ENCODE peak calls at places on chromosomes 13 and 19, in five cellular contexts. P is endothelial cell of umbilical vein, L is upper lobe of left lung, R is vagina, N is HCT116. J is an unnamed sample.

GRCh38 chr13:51781246-51782022 is 22.5 kb downstream of the DHRS12 start:
- DNase-seq in P (peak), L (no peak), R (no peak), N (peak), J (no peak)

GRCh38 chr13:109156181-109156935 is 526.9 kb downstream of the MYO16 start:
- DNase-seq in P (peak), L (peak), R (no peak), N (no peak), J (no peak)

GRCh38 chr13:80276371-80277289 is 64.3 kb downstream of the SPRY2 start:
- DNase-seq in P (peak), L (no peak), R (no peak), N (no peak), J (no peak)

GRCh38 chr13:25752957-25753540 is 298.8 kb downstream of the SHISA2 start:
- DNase-seq in P (peak), L (no peak), R (no peak), N (no peak), J (no peak)

GRCh38 chr19:36225219-36225892 is 10.4 kb downstream of the ZNF146 start:
- DNase-seq in P (peak), L (no peak), R (no peak), N (no peak), J (no peak)

GRCh38 chr13:48769107-48769704 is 115.5 kb downstream of the CYSLTR2 start:
- DNase-seq in P (peak), L (no peak), R (peak), N (peak), J (peak)

GRCh38 chr19:1047696-1048147 is 7.8 kb downstream of the ABCA7 start:
- DNase-seq in P (no peak), L (peak), R (no peak), N (no peak), J (no peak)

GRCh38 chr19:6713773-6714692 is 6.4 kb downstream of the C3 start:
- DNase-seq in P (no peak), L (peak), R (no peak), N (no peak), J (no peak)

GRCh38 chr13:43061496-43062280 is 38.3 kb downstream of the DNAJC15 start:
- DNase-seq in P (no peak), L (no peak), R (no peak), N (no peak), J (no peak)

GRCh38 chr19:57954996-57955395 is 7.5 kb upstream of the ZNF256 start:
- DNase-seq in P (no peak), L (no peak), R (no peak), N (no peak), J (no peak)

GRCh38 chr13:39144941-39145533 is 106.8 kb downstream of the NHLRC3 start:
- DNase-seq in P (peak), L (no peak), R (no peak), N (peak), J (no peak)

GRCh38 chr13:97567510-97568243 is 133.7 kb downstream of the RAP2A start:
- DNase-seq in P (no peak), L (no peak), R (no peak), N (peak), J (peak)

GRCh38 chr19:639251-640155 is at the start of gene FGF22:
- DNase-seq in P (peak), L (peak), R (no peak), N (peak), J (peak)

GRCh38 chr13:84362777-84363176 is 480.5 kb upstream of the SLITRK1 start:
- DNase-seq in P (no peak), L (no peak), R (no peak), N (no peak), J (no peak)

GRCh38 chr13:69980799-69981198 is 126.8 kb upstream of the ATXN8OS start:
- DNase-seq in P (no peak), L (no peak), R (no peak), N (no peak), J (no peak)

GRCh38 chr13:99269627-99270252 is 11.6 kb upstream of the GPR18 start:
- DNase-seq in P (peak), L (no peak), R (no peak), N (peak), J (no peak)

GRCh38 chr13:110811008-110811720 is 97.7 kb downstream of the ING1 start:
- DNase-seq in P (no peak), L (no peak), R (peak), N (no peak), J (no peak)

DNA sequence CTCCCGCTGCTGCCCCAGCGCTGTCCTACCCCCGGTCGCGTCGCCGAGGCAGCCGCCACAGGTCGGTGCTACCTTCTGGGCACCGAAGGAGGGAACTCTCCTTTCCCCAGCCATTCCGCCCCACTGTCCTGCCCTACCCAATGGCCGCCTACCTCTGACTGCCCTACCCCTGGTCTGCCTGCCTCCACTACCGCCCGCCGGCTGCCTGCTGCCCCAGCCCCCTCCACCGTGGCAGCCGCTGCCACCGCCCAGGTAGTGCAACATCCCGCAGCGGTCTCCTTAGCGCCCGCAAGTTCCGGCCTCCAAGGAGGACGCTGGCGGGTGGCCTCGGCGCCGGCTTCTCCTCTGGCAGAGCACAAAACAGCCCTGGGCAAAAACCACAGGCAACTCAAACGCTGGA is 1303.1 kb downstream of the UQCRFS1 start:
- DNase-seq in P (no peak), L (peak), R (no peak), N (no peak), J (no peak)
- H3K4me3 ChIP-seq in P (no peak), L (no peak), R (no peak), N (no peak), J (no peak)

GRCh38 chr19:48443262-48443661 is 2.5 kb upstream of the GRWD1 start:
- DNase-seq in P (no peak), L (peak), R (no peak), N (no peak), J (no peak)

GRCh38 chr19:48444933-48445194 is 919 bp upstream of the GRWD1 start:
- DNase-seq in P (no peak), L (no peak), R (no peak), N (no peak), J (no peak)

GRCh38 chr19:48443731-48444128 is 2.1 kb upstream of the GRWD1 start:
- DNase-seq in P (no peak), L (peak), R (no peak), N (no peak), J (no peak)

GRCh38 chr19:48445256-48445605 is 552 bp upstream of the GRWD1 start:
- DNase-seq in P (peak), L (no peak), R (no peak), N (peak), J (no peak)

GRCh38 chr19:48444129-48444932 is 1.5 kb upstream of the GRWD1 start:
- DNase-seq in P (no peak), L (peak), R (no peak), N (no peak), J (no peak)
- TF ChIP-seq POLR2A in P (no peak), L (no peak), R (no peak), N (no peak), J (no peak)

DNA sequence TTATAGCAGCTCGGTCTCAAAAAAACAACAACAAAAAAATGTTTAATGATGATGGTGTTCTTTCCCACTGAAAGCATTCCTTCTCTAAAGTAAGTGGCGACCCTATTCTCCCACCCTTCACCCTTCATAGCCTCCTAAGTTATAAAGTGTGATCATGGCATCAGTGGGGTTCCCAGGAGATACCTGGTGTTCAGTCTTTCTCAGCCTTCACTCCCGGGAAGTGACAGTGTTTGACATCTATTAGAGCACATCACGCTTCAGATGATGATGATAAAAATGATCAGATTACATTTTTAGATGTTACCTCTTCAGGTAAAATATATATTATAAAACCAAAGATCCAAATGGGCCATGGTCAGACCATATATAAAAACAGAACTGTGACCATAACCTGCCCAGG is 51.0 kb downstream of the TGDS start:
- DNase-seq in P (no peak), L (no peak), R (no peak), N (no peak), J (no peak)
- TF ChIP-seq POLR2AphosphoS5 in P (no peak), L (no peak), R (no peak), N (no peak), J (no peak)

DNA sequence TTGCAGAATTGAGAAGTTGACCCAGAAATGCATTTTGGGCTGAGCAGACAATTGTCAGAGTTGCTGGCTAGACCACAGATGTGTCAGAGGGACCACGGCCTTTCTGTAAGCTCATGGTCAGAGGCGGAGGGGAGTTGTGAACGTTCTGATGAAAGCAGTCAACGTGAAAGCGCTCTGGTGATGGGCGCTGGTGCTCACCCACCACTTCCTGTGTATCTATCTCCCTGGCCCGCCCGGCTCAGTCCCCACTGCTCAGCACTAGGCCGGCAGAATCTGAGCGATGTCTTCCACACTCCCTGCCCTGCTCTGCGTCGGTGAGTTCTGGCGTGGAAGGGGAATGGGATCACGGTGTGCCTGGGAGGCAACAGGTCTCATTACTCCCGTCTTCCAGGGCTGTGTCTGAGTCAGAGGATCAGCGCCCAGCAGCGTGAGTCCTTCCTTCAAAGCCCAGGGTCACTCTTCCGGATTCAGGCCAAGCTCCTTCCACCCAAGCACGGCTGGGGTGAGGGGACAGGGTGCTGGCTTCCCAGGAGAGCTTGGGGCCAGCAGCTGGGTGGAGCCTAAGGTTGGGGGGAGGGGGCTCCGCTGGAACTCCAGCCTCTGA is at the start of gene NCR1:
- DNase-seq in P (peak), L (no peak), R (no peak), N (no peak), J (no peak)
- H3K4me3 ChIP-seq in P (no peak), L (no peak), R (no peak), N (no peak), J (no peak)

DNA sequence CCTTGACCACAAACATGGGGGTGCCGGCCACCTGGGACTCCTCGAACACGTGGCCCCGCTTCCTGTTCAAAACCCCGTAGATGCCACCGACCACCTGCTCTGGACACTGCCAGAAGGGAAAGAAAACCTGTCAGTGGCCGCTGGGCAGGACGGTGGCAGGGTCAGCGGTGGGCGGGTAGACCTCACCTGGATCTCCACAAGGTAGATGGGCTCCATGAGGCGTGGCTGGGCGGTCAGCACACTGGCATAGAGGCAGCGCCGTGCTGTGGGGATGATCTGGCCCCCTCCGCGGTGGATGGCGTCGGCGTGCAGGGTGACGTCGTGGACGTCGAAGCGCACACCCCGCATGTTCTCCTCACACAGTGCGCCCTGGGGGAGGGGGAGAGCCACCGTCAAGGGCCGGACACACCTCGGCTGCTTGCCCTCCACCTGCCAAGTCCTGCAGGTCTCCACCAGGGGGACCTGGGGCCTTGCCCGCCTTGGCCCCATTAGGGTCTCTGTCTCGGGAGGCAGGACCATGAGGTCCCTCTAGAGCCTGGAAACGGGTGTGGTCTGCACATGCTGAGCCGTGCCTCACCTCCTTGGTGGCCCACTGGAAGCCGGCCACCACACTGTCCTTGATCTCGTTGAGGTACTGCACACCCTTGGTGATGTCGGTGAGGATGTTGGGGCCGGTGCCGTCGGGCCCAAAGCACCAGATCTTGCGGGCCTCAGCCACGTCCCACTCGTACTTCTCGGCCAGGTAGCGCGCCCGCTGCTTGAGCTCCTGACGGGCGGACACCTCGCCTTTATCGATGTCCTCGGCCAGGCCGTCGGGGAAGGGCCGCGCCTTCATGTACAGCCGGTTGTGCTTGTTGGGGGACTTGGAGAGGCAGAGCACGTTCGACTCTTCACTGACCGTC is 6.6 kb upstream of the DAPK3 start:
- DNase-seq in P (no peak), L (peak), R (no peak), N (no peak), J (no peak)
- TF ChIP-seq POLR2A in P (peak), L (no peak), R (no peak), N (no peak), J (no peak)

GRCh38 chr19:5364674-5365073 is 24.1 kb upstream of the PTPRS start:
- DNase-seq in P (no peak), L (no peak), R (no peak), N (no peak), J (no peak)
- TF ChIP-seq POLR2AphosphoS5 in P (no peak), L (no peak), R (no peak), N (no peak), J (no peak)

GRCh38 chr19:51691122-51692064 is 1.7 kb upstream of the SPACA6 start:
- DNase-seq in P (no peak), L (no peak), R (peak), N (no peak), J (no peak)

GRCh38 chr19:51690359-51691121 is 2.6 kb upstream of the SPACA6 start:
- DNase-seq in P (peak), L (peak), R (no peak), N (no peak), J (peak)

GRCh38 chr19:51693819-51694218 is 689 bp downstream of the SPACA6 start:
- DNase-seq in P (no peak), L (no peak), R (peak), N (no peak), J (no peak)

GRCh38 chr19:51693246-51693645 is at the start of gene SPACA6:
- DNase-seq in P (no peak), L (no peak), R (peak), N (no peak), J (no peak)

DNA sequence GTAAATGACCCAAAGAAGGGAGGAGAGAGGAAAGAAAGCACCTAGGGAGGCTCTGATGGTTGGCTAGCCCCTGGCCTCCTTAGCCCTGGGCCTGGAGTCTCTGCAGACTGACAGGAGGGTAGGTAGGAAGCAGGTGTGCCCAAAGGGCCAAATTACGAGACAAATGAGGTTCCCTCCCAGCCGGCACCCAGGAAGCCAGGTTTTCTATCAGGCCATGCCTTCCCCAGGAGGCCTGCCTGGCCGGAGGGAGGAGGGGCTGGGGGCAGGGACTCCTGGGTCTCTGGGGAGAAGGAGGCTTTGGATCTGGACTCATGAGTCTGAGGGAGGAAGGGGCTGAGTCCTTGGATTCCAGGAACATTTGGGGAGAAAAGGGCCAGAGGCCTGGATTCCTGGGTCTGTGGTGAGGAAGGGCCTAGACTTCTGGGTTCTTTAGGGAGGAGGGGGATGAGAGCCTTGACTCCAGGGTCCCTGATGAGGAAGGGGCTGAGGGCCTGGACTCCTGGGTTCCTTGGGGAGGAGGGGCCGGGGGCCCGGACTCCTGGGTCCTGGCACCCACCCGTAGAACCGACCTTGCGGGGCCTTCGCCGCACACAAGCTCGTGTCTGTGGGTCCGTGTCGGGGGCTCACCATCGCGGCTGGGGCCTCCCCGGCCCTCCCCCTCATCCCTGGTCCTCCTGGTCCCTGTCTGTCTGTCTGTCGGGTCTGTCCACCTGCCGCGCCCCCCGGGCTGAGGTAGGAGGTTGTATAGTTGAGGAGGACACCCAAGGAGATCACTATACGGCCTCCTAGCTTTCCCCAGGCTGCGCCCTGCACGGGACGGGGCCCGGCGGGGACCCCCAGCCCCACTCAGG is 840 bp upstream of the SPACA6 start:
- DNase-seq in P (no peak), L (peak), R (peak), N (no peak), J (no peak)
- H3K4me3 ChIP-seq in P (peak), L (no peak), R (peak), N (no peak), J (peak)

DNA sequence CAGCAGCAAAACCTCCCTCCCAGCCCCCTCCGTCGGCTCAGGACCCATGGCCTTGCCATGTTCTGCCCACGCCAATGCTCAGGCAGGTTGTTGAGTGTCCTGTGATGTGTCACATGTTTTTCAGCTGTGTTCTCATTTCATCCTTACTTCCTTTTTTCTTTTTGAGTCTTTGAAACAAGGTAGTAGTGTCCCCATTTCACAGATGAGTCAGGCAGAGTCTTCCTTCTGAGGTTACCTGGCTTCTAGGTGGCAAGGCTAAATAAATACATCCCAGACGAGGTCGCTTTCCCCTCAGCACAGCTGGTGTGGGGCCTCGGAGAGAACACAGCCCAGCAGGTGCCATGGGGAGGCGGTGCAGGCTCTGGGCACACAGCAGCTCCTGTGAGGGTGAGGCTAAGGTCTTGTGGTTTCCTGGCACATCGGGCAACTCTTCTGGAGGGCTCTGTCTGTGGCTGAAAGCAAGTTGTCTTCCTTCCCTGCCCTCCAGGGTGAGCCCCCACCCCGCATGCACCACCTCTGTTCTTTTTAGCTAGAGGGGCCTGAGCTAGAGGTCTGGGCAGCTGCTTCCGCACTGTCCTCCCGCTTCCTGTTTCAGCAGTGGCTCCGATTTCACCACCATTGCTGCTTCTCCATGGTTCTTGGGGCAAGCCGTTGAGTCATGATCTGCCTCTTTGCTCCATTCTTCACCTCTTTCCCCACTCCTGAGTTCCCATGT is 15.1 kb downstream of the PRAM1 start:
- DNase-seq in P (no peak), L (no peak), R (no peak), N (no peak), J (no peak)
- TF ChIP-seq POLR2A in P (no peak), L (no peak), R (no peak), N (no peak), J (no peak)

DNA sequence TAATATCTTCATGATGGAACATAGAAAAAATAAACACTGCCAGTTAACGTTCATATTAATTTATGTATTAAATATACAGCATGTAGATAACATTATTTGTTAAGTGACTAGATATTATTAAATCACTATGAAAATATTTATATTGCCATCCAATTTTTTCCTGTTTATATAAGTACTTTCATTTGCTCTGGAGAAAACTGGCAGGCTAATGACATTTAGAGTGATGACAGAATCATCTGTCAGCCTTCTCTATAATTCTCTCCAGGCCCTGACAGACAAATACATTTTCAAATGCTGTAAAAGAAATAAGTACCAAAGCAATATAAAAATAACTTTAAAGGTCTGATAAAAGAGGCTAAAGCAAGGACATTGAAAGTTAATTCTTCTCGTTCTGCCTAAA is 2556.7 kb upstream of the PCDH20 start:
- DNase-seq in P (peak), L (no peak), R (no peak), N (no peak), J (no peak)
- TF ChIP-seq POLR2AphosphoS5 in P (no peak), L (no peak), R (no peak), N (no peak), J (no peak)

J was measured in breast epithelium.